ENCODE peak calls at places on chromosomes 7 and 10, in eight cellular contexts. D is ovary, W is IMR-90, Q is spleen, J is mammary epithelial cell, F is transverse colon, A is mesendoderm, R is lung. C is an unnamed sample.
A peak's percentile ranks its signal among the peaks of the same experiment; 100 is the strongest.

GRCh38 chr7:129188372-129188891 is at the start of gene SMO:
- DNase-seq in D (peak; percentile 83), W (peak; percentile 39), Q (peak; percentile 74), J (no peak), F (peak; percentile 45), A (peak; percentile 89), R (no peak), C (peak; percentile 64)

GRCh38 chr7:29866490-29866930 is 60.2 kb downstream of the WIPF3 start:
- DNase-seq in D (peak; percentile 75), W (peak; percentile 6), Q (no peak), J (no peak), F (no peak), A (no peak), R (peak; percentile 58), C (peak; percentile 74)

GRCh38 chr10:17802966-17803365 is 6.2 kb upstream of the MRC1 start:
- DNase-seq in D (no peak), W (peak; percentile 8), Q (no peak), J (no peak), F (no peak), A (no peak), R (no peak), C (no peak)

GRCh38 chr10:102813734-102814455 is 23.3 kb downstream of the CYP17A1 start:
- DNase-seq in D (peak; percentile 50), W (peak; percentile 37), Q (no peak), J (no peak), F (peak; percentile 65), A (no peak), R (no peak), C (peak; percentile 40)

GRCh38 chr10:77332256-77332655 is 305.4 kb downstream of the KCNMA1 start:
- DNase-seq in D (no peak), W (no peak), Q (no peak), J (no peak), F (no peak), A (no peak), R (no peak), C (no peak)

GRCh38 chr10:72096115-72097000 is 8.0 kb upstream of the SPOCK2 start:
- DNase-seq in D (no peak), W (peak; percentile 71), Q (no peak), J (no peak), F (no peak), A (peak; percentile 47), R (no peak), C (no peak)

GRCh38 chr10:60288291-60288690 is 101.4 kb downstream of the ANK3 start:
- DNase-seq in D (no peak), W (no peak), Q (no peak), J (no peak), F (no peak), A (no peak), R (no peak), C (no peak)

GRCh38 chr7:34198089-34198686 is 292.8 kb downstream of the BMPER start:
- DNase-seq in D (no peak), W (no peak), Q (no peak), J (peak; percentile 17), F (no peak), A (no peak), R (no peak), C (no peak)

GRCh38 chr10:101141622-101142532 is 10.8 kb downstream of the TLX1 start:
- DNase-seq in D (peak; percentile 83), W (peak; percentile 72), Q (peak; percentile 94), J (peak; percentile 74), F (peak; percentile 84), A (peak; percentile 86), R (peak; percentile 81), C (peak; percentile 89)

GRCh38 chr7:148914208-148914777 is 30.2 kb upstream of the EZH2 start:
- DNase-seq in D (no peak), W (peak; percentile 85), Q (no peak), J (peak; percentile 61), F (no peak), A (peak; percentile 35), R (no peak), C (no peak)

GRCh38 chr10:118504044-118504944 is 91.2 kb downstream of the PRLHR start:
- DNase-seq in D (no peak), W (peak; percentile 3), Q (no peak), J (peak; percentile 91), F (no peak), A (peak; percentile 78), R (no peak), C (no peak)

GRCh38 chr7:130430841-130431713 is 9.7 kb downstream of the CEP41 start:
- DNase-seq in D (no peak), W (peak; percentile 86), Q (no peak), J (peak; percentile 14), F (no peak), A (no peak), R (no peak), C (no peak)

GRCh38 chr10:67075381-67076001 is 149.7 kb downstream of the LRRTM3 start:
- DNase-seq in D (no peak), W (no peak), Q (no peak), J (no peak), F (no peak), A (no peak), R (no peak), C (no peak)

GRCh38 chr7:143069912-143070500 is 17.9 kb downstream of the OR6V1 start:
- DNase-seq in D (no peak), W (no peak), Q (no peak), J (no peak), F (no peak), A (peak; percentile 54), R (no peak), C (no peak)

GRCh38 chr10:60281331-60281730 is 108.3 kb downstream of the ANK3 start:
- DNase-seq in D (no peak), W (peak; percentile 80), Q (no peak), J (peak; percentile 17), F (no peak), A (no peak), R (no peak), C (no peak)

GRCh38 chr7:142391191-142391992 is 133.5 kb upstream of the PRSS58 start:
- DNase-seq in D (no peak), W (peak; percentile 15), Q (no peak), J (peak; percentile 8), F (no peak), A (peak; percentile 78), R (no peak), C (no peak)

DNA sequence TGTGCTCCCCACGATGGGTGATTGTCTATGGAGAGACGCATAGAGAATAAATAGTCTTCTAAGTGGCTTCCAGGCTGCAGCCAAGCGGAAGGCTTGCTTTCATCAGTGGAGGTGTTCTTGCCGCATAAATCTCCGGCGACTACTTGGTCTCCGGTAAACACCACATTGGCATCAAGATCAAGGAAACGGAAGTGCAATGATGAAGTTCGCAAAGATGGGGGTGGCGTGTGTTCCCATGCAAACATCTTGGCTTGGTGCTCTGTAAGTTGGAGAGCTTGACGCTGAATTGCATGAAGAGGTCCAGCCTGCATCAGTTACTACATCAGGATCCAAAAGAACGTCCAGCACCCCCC is 182.1 kb upstream of the LYZL2 start:
- DNase-seq in D (no peak), W (no peak), Q (no peak), J (no peak), F (no peak), A (no peak), R (no peak), C (no peak)
- H3K4me1 ChIP-seq in D (peaks cover 17% of the 10 kb centered on the region), W (peaks cover 22% of the 10 kb centered on the region), Q (peaks cover 13% of the 10 kb centered on the region), J (peaks cover 10% of the 10 kb centered on the region), F (peaks cover 22% of the 10 kb centered on the region), A (no peaks in the 10 kb centered on the region), R (peaks cover 12% of the 10 kb centered on the region), C (peaks cover 19% of the 10 kb centered on the region)

GRCh38 chr7:132368246-132368900 is 207.9 kb downstream of the PLXNA4 start:
- DNase-seq in D (no peak), W (no peak), Q (no peak), J (no peak), F (peak; percentile 59), A (no peak), R (no peak), C (no peak)
- H3K27ac ChIP-seq in D (no peak overlapping the region), W (no peak overlapping the region), Q (no peak overlapping the region), J (no peak overlapping the region), F (no peak overlapping the region), A (no peak overlapping the region), R (no peak overlapping the region), C (no peak overlapping the region)

GRCh38 chr10:69224862-69225657 is 4.9 kb downstream of the HKDC1 start:
- DNase-seq in D (no peak), W (no peak), Q (no peak), J (peak; percentile 66), F (no peak), A (no peak), R (no peak), C (no peak)
- H3K4me1 ChIP-seq in D (no peaks in the 10 kb centered on the region), W (peaks cover 3% of the 10 kb centered on the region), Q (peaks cover 42% of the 10 kb centered on the region), J (peaks cover 40% of the 10 kb centered on the region), F (peaks cover 16% of the 10 kb centered on the region), A (peaks cover 5% of the 10 kb centered on the region), R (peaks cover 3% of the 10 kb centered on the region), C (no peaks in the 10 kb centered on the region)

GRCh38 chr7:103660455-103661371 is 214.7 kb upstream of the SLC26A5 start:
- DNase-seq in D (no peak), W (peak; percentile 75), Q (no peak), J (peak; percentile 72), F (no peak), A (peak; percentile 92), R (no peak), C (no peak)

GRCh38 chr7:103657474-103657894 is 211.5 kb upstream of the SLC26A5 start:
- DNase-seq in D (no peak), W (no peak), Q (no peak), J (no peak), F (no peak), A (no peak), R (no peak), C (no peak)

GRCh38 chr7:103658055-103659010 is 212.3 kb upstream of the SLC26A5 start:
- DNase-seq in D (no peak), W (peak; percentile 29), Q (no peak), J (peak; percentile 51), F (no peak), A (peak; percentile 74), R (no peak), C (no peak)

GRCh38 chr7:103651978-103652377 is 206.0 kb upstream of the SLC26A5 start:
- DNase-seq in D (no peak), W (no peak), Q (no peak), J (no peak), F (no peak), A (peak; percentile 86), R (no peak), C (no peak)

DNA sequence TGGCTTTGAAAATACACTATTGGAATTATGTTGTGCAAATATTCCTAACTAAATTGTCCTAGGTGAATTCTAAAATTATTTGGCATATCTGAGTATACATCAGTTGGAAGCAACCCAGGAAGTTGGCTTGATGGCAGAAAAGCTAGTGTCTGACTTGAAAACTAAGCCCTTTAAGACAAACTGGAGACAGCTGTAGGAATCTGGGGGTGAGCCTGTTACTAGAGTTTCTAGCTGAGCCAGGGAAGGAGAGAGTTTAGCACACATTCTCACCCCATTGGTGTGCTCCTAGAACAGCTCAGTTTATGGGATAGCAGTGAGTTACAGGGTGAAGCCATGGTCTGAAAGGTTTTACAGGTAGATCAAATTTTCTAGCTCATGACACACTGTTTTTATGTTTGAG is 210.2 kb upstream of the SLC26A5 start:
- DNase-seq in D (no peak), W (no peak), Q (no peak), J (no peak), F (no peak), A (no peak), R (no peak), C (no peak)
- H3K27ac ChIP-seq in D (no peak overlapping the region), W (no peak overlapping the region), Q (no peak overlapping the region), J (no peak overlapping the region), F (no peak overlapping the region), A (no peak overlapping the region), R (no peak overlapping the region), C (no peak overlapping the region)